ENCODE peak calls at places on chromosomes 6 and 20, in seven cellular contexts. B is NCI-H1694; S is hippocampal formation; N is stimulated activated CD4-positive, alpha-beta T cell treated with anti-CD3 and anti-CD28 coated beads, Interleukin-15, amount 100 ng/mL, for 24 hours; H is neural crest cell; L is DMS153; X is ascending aorta. A is an unnamed sample.

GRCh38 chr20:57400262-57400701 is 9.1 kb downstream of the RBM38 start:
- DNase-seq in N (no peak), H (no peak), L (no peak), X (no peak), S (no peak), B (no peak), A (no peak)

GRCh38 chr6:89999154-89999553 is 104.9 kb downstream of the GJA10 start:
- DNase-seq in X (no peak), L (peak; percentile 100), H (no peak), N (peak; percentile 44), B (peak; percentile 80), S (no peak), A (no peak)

GRCh38 chr20:63738687-63739128 is 868 bp upstream of the SLC2A4RG start:
- DNase-seq in N (peak; percentile 54), B (no peak), H (peak; percentile 45), X (peak; percentile 82), L (no peak), S (no peak), A (no peak)

GRCh38 chr6:135667694-135668455 is 170.3 kb upstream of the AHI1 start:
- DNase-seq in N (no peak), S (no peak), H (peak; percentile 6), B (no peak), L (peak; percentile 86), X (no peak), A (no peak)

GRCh38 chr6:141610741-141611140 is 522.0 kb upstream of the GJE1 start:
- DNase-seq in B (no peak), H (no peak), N (no peak), X (no peak), L (no peak), S (no peak), A (no peak)

GRCh38 chr6:111250743-111251406 is 163.6 kb downstream of the SLC16A10 start:
- DNase-seq in S (no peak), H (no peak), N (no peak), B (no peak), L (no peak), X (no peak), A (no peak)

GRCh38 chr20:33859157-33859695 is 48.1 kb downstream of the CHMP4B start:
- DNase-seq in H (no peak), L (no peak), S (no peak), B (no peak), X (no peak), N (peak; percentile 42), A (no peak)

GRCh38 chr6:34559651-34560365 is 3.7 kb upstream of the SPDEF start:
- DNase-seq in H (no peak), L (no peak), S (no peak), B (no peak), X (no peak), N (no peak), A (no peak)

GRCh38 chr6:64270083-64270482 is 634.5 kb downstream of the PHF3 start:
- DNase-seq in L (no peak), N (no peak), H (no peak), B (no peak), S (no peak), X (no peak), A (no peak)

GRCh38 chr20:5569021-5569420 is 181.2 kb upstream of the SHLD1 start:
- DNase-seq in N (peak; percentile 55), H (peak; percentile 7), X (no peak), L (peak; percentile 36), B (peak; percentile 67), S (peak; percentile 16), A (no peak)

GRCh38 chr6:33430991-33431879 is 11.4 kb downstream of the SYNGAP1 start:
- DNase-seq in X (peak; percentile 82), H (peak; percentile 70), L (no peak), N (peak; percentile 87), S (peak; percentile 55), B (no peak), A (peak; percentile 84)

A was measured in occipital lobe.